ENCODE peak calls at places on chromosomes 3 and 15, in six cellular contexts. One of them, this sample, is unnamed.

GRCh38 chr15:94306700-94307650 is 75.6 kb downstream of the MCTP2 start:
- DNase-seq in choroid plexus epithelial cell: peak; percentile 10
- DNase-seq in Calu3: no peak
- DNase-seq in BE2C: no peak
- DNase-seq in cardiac muscle cell: no peak
- DNase-seq in heart right ventricle: no peak
- DNase-seq in this sample: no peak

GRCh38 chr3:69385723-69386483 is at the start of gene FRMD4B:
- DNase-seq in cardiac muscle cell: peak; percentile 68
- DNase-seq in Calu3: peak; percentile 81
- DNase-seq in BE2C: peak; percentile 72
- DNase-seq in heart right ventricle: peak; percentile 85
- DNase-seq in choroid plexus epithelial cell: peak; percentile 9
- DNase-seq in this sample: peak; percentile 73

GRCh38 chr3:134406331-134407246 is 32.3 kb upstream of the AMOTL2 start:
- DNase-seq in heart right ventricle: peak; percentile 60
- DNase-seq in Calu3: peak; percentile 49
- DNase-seq in cardiac muscle cell: peak; percentile 55
- DNase-seq in BE2C: peak; percentile 84
- DNase-seq in choroid plexus epithelial cell: no peak
- DNase-seq in this sample: peak; percentile 73

GRCh38 chr15:48352474-48353072 is 21.3 kb downstream of the DUT start:
- DNase-seq in heart right ventricle: no peak
- DNase-seq in Calu3: peak; percentile 67
- DNase-seq in BE2C: peak; percentile 72
- DNase-seq in cardiac muscle cell: peak; percentile 79
- DNase-seq in choroid plexus epithelial cell: peak; percentile 89
- DNase-seq in this sample: peak; percentile 55

GRCh38 chr3:113054552-113054951 is 63.8 kb downstream of the GTPBP8 start:
- DNase-seq in cardiac muscle cell: no peak
- DNase-seq in choroid plexus epithelial cell: peak; percentile 83
- DNase-seq in Calu3: no peak
- DNase-seq in heart right ventricle: no peak
- DNase-seq in BE2C: no peak
- DNase-seq in this sample: no peak

GRCh38 chr3:105579439-105579838 is 212.7 kb downstream of the ALCAM start:
- DNase-seq in Calu3: no peak
- DNase-seq in BE2C: no peak
- DNase-seq in choroid plexus epithelial cell: no peak
- DNase-seq in heart right ventricle: no peak
- DNase-seq in cardiac muscle cell: no peak
- DNase-seq in this sample: no peak

GRCh38 chr15:33313491-33313890 is 2.7 kb downstream of the RYR3 start:
- DNase-seq in Calu3: no peak
- DNase-seq in BE2C: no peak
- DNase-seq in heart right ventricle: no peak
- DNase-seq in choroid plexus epithelial cell: no peak
- DNase-seq in cardiac muscle cell: no peak
- DNase-seq in this sample: no peak

GRCh38 chr3:119034256-119035013 is at the start of gene IGSF11:
- DNase-seq in Calu3: peak; percentile 79
- DNase-seq in cardiac muscle cell: peak; percentile 81
- DNase-seq in BE2C: peak; percentile 85
- DNase-seq in heart right ventricle: peak; percentile 66
- DNase-seq in choroid plexus epithelial cell: peak; percentile 38
- DNase-seq in this sample: peak; percentile 90

GRCh38 chr3:81554805-81555204 is 206.6 kb downstream of the GBE1 start:
- DNase-seq in cardiac muscle cell: peak; percentile 46
- DNase-seq in BE2C: no peak
- DNase-seq in heart right ventricle: no peak
- DNase-seq in Calu3: no peak
- DNase-seq in choroid plexus epithelial cell: peak; percentile 71
- DNase-seq in this sample: no peak

GRCh38 chr15:52217186-52217585 is 26.0 kb upstream of the GNB5 start:
- DNase-seq in heart right ventricle: no peak
- DNase-seq in cardiac muscle cell: peak; percentile 11
- DNase-seq in choroid plexus epithelial cell: no peak
- DNase-seq in Calu3: peak; percentile 25
- DNase-seq in BE2C: peak; percentile 53
- DNase-seq in this sample: peak; percentile 24

GRCh38 chr3:38805765-38806386 is 10.1 kb downstream of the SCN10A start:
- DNase-seq in Calu3: peak; percentile 67
- DNase-seq in cardiac muscle cell: peak; percentile 93
- DNase-seq in choroid plexus epithelial cell: peak; percentile 86
- DNase-seq in heart right ventricle: no peak
- DNase-seq in BE2C: no peak
- DNase-seq in this sample: peak; percentile 83

GRCh38 chr3:188233320-188233719 is 79.4 kb downstream of the LPP start:
- DNase-seq in BE2C: no peak
- DNase-seq in choroid plexus epithelial cell: no peak
- DNase-seq in heart right ventricle: no peak
- DNase-seq in cardiac muscle cell: no peak
- DNase-seq in Calu3: no peak
- DNase-seq in this sample: no peak

GRCh38 chr15:83613716-83614115 is 40.2 kb upstream of the ADAMTSL3 start:
- DNase-seq in choroid plexus epithelial cell: peak; percentile 59
- DNase-seq in heart right ventricle: no peak
- DNase-seq in cardiac muscle cell: no peak
- DNase-seq in BE2C: no peak
- DNase-seq in Calu3: peak; percentile 52
- DNase-seq in this sample: no peak

GRCh38 chr3:42751609-42752008 is 21.4 kb downstream of the CCDC13 start:
- DNase-seq in cardiac muscle cell: no peak
- DNase-seq in heart right ventricle: no peak
- DNase-seq in choroid plexus epithelial cell: no peak
- DNase-seq in BE2C: no peak
- DNase-seq in Calu3: no peak
- DNase-seq in this sample: no peak

GRCh38 chr3:173501941-173502489 is 104.5 kb downstream of the NLGN1 start:
- DNase-seq in choroid plexus epithelial cell: peak; percentile 5
- DNase-seq in Calu3: no peak
- DNase-seq in heart right ventricle: no peak
- DNase-seq in BE2C: no peak
- DNase-seq in cardiac muscle cell: no peak
- DNase-seq in this sample: no peak

DNA sequence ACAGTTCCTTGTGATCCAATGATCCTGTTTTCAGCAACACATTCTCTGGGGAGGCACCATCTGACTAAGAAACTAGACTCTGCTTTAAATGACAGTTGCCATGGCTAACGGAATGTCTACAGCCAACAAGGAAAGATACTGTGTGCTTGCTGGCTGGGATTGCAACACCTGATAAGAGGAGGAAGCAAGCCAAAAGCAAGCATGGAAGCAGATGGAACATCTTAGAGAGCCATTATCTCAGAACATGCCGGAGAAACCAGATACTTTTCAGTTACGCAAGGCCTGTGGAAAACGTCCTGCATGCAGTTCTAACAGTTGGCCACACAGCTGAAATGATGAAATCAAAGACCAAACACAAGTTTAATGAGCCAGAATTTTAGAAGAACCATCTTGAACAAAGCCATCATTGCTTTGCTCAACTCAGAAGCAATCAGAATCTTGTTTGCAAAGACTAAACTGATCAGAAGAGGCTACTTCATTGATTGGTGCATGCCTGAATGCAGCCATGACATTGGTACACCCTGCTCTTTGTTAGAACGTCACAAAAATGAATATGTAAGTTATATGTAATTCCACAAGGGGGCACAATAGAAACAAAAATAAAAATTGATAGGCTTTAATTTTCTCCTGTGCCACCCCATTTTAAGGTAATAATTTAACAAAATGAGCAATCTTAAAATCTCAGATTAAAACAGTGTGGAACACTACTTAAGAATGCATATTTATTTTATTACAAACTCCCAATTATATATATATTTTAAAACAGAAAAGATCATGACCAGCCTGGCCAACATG is 50.8 kb downstream of the GXYLT2 start:
- DNase-seq in choroid plexus epithelial cell: peak; percentile 99
- DNase-seq in BE2C: peak; percentile 51
- DNase-seq in Calu3: peak; percentile 29
- DNase-seq in heart right ventricle: no peak
- DNase-seq in cardiac muscle cell: peak; percentile 50
- DNase-seq in this sample: no peak
- TF ChIP-seq CTCF in choroid plexus epithelial cell: peak; percentile 61
- TF ChIP-seq CTCF in BE2C: peak; percentile 61
- TF ChIP-seq CTCF in Calu3: peak; percentile 58
- TF ChIP-seq CTCF in heart right ventricle: peak; percentile 74
- TF ChIP-seq CTCF in cardiac muscle cell: peak; percentile 56
- TF ChIP-seq CTCF in this sample: peak; percentile 43

GRCh38 chr3:127443581-127444375 is 146.8 kb downstream of the TPRA1 start:
- DNase-seq in Calu3: no peak
- DNase-seq in cardiac muscle cell: no peak
- DNase-seq in heart right ventricle: no peak
- DNase-seq in BE2C: no peak
- DNase-seq in choroid plexus epithelial cell: no peak
- DNase-seq in this sample: no peak

GRCh38 chr3:127439621-127440020 is 150.9 kb downstream of the TPRA1 start:
- DNase-seq in heart right ventricle: no peak
- DNase-seq in cardiac muscle cell: no peak
- DNase-seq in Calu3: no peak
- DNase-seq in choroid plexus epithelial cell: no peak
- DNase-seq in BE2C: no peak
- DNase-seq in this sample: no peak

GRCh38 chr3:127442551-127442950 is 148.0 kb downstream of the TPRA1 start:
- DNase-seq in cardiac muscle cell: no peak
- DNase-seq in BE2C: peak; percentile 1
- DNase-seq in heart right ventricle: no peak
- DNase-seq in choroid plexus epithelial cell: no peak
- DNase-seq in Calu3: no peak
- DNase-seq in this sample: no peak

GRCh38 chr3:127440384-127440783 is 150.1 kb downstream of the TPRA1 start:
- DNase-seq in Calu3: no peak
- DNase-seq in cardiac muscle cell: no peak
- DNase-seq in BE2C: no peak
- DNase-seq in choroid plexus epithelial cell: no peak
- DNase-seq in heart right ventricle: no peak
- DNase-seq in this sample: no peak

DNA sequence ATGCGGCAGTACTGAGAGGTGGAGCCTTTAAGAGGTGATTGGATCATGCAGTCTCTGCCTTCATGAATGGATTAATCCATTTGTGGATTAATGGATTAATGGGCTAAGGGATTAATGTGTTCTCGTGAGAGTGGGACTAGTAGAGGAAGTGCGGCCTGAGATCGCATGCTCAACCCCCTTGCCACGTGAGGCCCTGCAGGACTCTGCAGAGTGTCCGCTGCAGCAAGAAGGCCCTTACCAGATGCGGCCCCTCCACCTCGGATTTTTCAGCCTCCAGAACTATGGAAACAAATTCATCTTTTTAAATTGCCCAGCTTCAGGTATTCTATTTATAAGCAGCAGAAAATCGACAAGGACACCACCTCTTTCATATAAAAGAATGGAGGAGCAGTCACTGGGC is 148.8 kb downstream of the TPRA1 start:
- DNase-seq in BE2C: no peak
- DNase-seq in heart right ventricle: no peak
- DNase-seq in cardiac muscle cell: no peak
- DNase-seq in Calu3: no peak
- DNase-seq in choroid plexus epithelial cell: no peak
- DNase-seq in this sample: no peak
- TF ChIP-seq CTCF in BE2C: no peak
- TF ChIP-seq CTCF in heart right ventricle: no peak
- TF ChIP-seq CTCF in cardiac muscle cell: no peak
- TF ChIP-seq CTCF in Calu3: no peak
- TF ChIP-seq CTCF in choroid plexus epithelial cell: no peak
- TF ChIP-seq CTCF in this sample: no peak

GRCh38 chr3:45057557-45057956 is 31.5 kb downstream of the CLEC3B start:
- DNase-seq in choroid plexus epithelial cell: no peak
- DNase-seq in BE2C: no peak
- DNase-seq in heart right ventricle: no peak
- DNase-seq in Calu3: peak; percentile 18
- DNase-seq in cardiac muscle cell: no peak
- DNase-seq in this sample: no peak

GRCh38 chr3:45055032-45055410 is 28.9 kb downstream of the CLEC3B start:
- DNase-seq in choroid plexus epithelial cell: peak; percentile 84
- DNase-seq in heart right ventricle: no peak
- DNase-seq in cardiac muscle cell: no peak
- DNase-seq in BE2C: no peak
- DNase-seq in Calu3: no peak
- DNase-seq in this sample: no peak

GRCh38 chr3:45054196-45054857 is 28.2 kb downstream of the CLEC3B start:
- DNase-seq in Calu3: no peak
- DNase-seq in choroid plexus epithelial cell: peak; percentile 74
- DNase-seq in cardiac muscle cell: no peak
- DNase-seq in BE2C: no peak
- DNase-seq in heart right ventricle: no peak
- DNase-seq in this sample: no peak

GRCh38 chr3:45056608-45057301 is 30.7 kb downstream of the CLEC3B start:
- DNase-seq in cardiac muscle cell: peak; percentile 36
- DNase-seq in choroid plexus epithelial cell: peak; percentile 42
- DNase-seq in Calu3: no peak
- DNase-seq in heart right ventricle: no peak
- DNase-seq in BE2C: no peak
- DNase-seq in this sample: no peak

DNA sequence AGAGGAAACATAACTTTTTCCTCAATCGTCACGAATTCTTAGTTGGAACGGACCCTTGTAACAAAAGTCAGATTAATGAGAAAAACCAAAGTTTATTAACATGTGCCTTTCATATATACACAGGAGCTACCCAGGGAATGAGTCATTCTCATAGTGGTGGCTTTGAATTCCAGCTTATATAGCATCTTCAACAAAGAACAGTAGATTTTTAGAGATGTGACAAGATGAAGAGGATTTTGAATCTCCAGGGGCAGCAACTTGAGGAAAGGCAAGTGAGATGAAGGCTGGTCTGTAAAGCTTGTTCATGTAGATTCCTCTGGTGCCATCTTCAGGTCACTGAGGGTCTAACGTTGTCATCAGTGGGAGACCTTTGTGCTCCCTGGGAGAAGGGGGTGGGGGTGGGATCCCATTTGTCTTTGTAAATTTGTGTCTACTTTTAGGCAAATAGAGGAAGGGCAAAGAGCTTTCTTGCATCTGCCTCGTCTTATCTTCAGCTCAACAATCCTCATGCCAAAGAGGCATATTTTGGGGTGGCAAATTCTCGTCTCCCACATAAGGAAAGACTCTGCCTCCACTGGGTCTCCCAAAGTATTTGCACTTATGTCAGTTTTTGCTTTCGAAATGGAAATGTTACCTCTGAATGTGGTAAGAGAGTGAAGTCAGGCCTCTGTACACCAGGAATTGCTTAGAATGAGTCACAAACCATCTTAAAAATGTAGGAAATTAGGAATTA is 29.5 kb downstream of the CLEC3B start:
- DNase-seq in choroid plexus epithelial cell: peak; percentile 87
- DNase-seq in cardiac muscle cell: peak; percentile 19
- DNase-seq in BE2C: peak; percentile 9
- DNase-seq in heart right ventricle: no peak
- DNase-seq in Calu3: no peak
- DNase-seq in this sample: no peak
- TF ChIP-seq CTCF in choroid plexus epithelial cell: peak; percentile 1
- TF ChIP-seq CTCF in cardiac muscle cell: peak; percentile 7
- TF ChIP-seq CTCF in BE2C: peak; percentile 31
- TF ChIP-seq CTCF in heart right ventricle: peak; percentile 40
- TF ChIP-seq CTCF in Calu3: no peak
- TF ChIP-seq CTCF in this sample: no peak

GRCh38 chr3:77207753-77208152 is 167.9 kb downstream of the ROBO2 start:
- DNase-seq in cardiac muscle cell: no peak
- DNase-seq in heart right ventricle: no peak
- DNase-seq in Calu3: no peak
- DNase-seq in choroid plexus epithelial cell: no peak
- DNase-seq in BE2C: no peak
- DNase-seq in this sample: no peak

GRCh38 chr3:77204788-77205187 is 164.9 kb downstream of the ROBO2 start:
- DNase-seq in cardiac muscle cell: no peak
- DNase-seq in BE2C: no peak
- DNase-seq in heart right ventricle: no peak
- DNase-seq in choroid plexus epithelial cell: no peak
- DNase-seq in Calu3: no peak
- DNase-seq in this sample: no peak

GRCh38 chr3:77203876-77204275 is 164.0 kb downstream of the ROBO2 start:
- DNase-seq in choroid plexus epithelial cell: peak; percentile 4
- DNase-seq in BE2C: no peak
- DNase-seq in cardiac muscle cell: no peak
- DNase-seq in Calu3: no peak
- DNase-seq in heart right ventricle: no peak
- DNase-seq in this sample: no peak
- TF ChIP-seq CTCF in choroid plexus epithelial cell: no peak
- TF ChIP-seq CTCF in BE2C: no peak
- TF ChIP-seq CTCF in cardiac muscle cell: no peak
- TF ChIP-seq CTCF in Calu3: no peak
- TF ChIP-seq CTCF in heart right ventricle: no peak
- TF ChIP-seq CTCF in this sample: no peak